ENCODE peak calls at places on chromosome 12, in four cellular contexts. One of them, this sample, is unnamed.

GRCh38 chr12:112586148-112586783 is 167.5 kb downstream of the PTPN11 start:
- DNase-seq in HepG2: no peak
- DNase-seq in K562: no peak
- DNase-seq in GM12878: no peak
- DNase-seq in this sample: no peak

GRCh38 chr12:12441051-12441807 is 84.4 kb downstream of the BORCS5 start:
- DNase-seq in HepG2: no peak
- DNase-seq in K562: no peak
- DNase-seq in GM12878: no peak
- DNase-seq in this sample: no peak

GRCh38 chr12:113396200-113396599 is 7.5 kb downstream of the SDS start:
- DNase-seq in HepG2: no peak
- DNase-seq in K562: no peak
- DNase-seq in GM12878: no peak
- DNase-seq in this sample: no peak

GRCh38 chr12:49827351-49828099 is 688 bp downstream of the NCKAP5L start:
- DNase-seq in HepG2: peak
- DNase-seq in K562: peak
- DNase-seq in GM12878: no peak
- DNase-seq in this sample: peak

GRCh38 chr12:15754233-15754632 is 35.0 kb downstream of the EPS8 start:
- DNase-seq in HepG2: no peak
- DNase-seq in K562: no peak
- DNase-seq in GM12878: no peak
- DNase-seq in this sample: no peak

GRCh38 chr12:31444801-31445200 is 118.9 kb upstream of the SINHCAF start:
- DNase-seq in HepG2: no peak
- DNase-seq in K562: no peak
- DNase-seq in GM12878: no peak
- DNase-seq in this sample: no peak

GRCh38 chr12:95006206-95006605 is 2.7 kb upstream of the NDUFA12 start:
- DNase-seq in HepG2: no peak
- DNase-seq in K562: no peak
- DNase-seq in GM12878: no peak
- DNase-seq in this sample: no peak

GRCh38 chr12:131407221-131408035 is 303.5 kb upstream of the SFSWAP start:
- DNase-seq in HepG2: no peak
- DNase-seq in K562: peak
- DNase-seq in GM12878: no peak
- DNase-seq in this sample: no peak

GRCh38 chr12:45285717-45286116 is 69.8 kb downstream of the ANO6 start:
- DNase-seq in HepG2: no peak
- DNase-seq in K562: peak
- DNase-seq in GM12878: no peak
- DNase-seq in this sample: no peak

GRCh38 chr12:45183263-45183662 is 32.6 kb upstream of the ANO6 start:
- DNase-seq in HepG2: peak
- DNase-seq in K562: no peak
- DNase-seq in GM12878: no peak
- DNase-seq in this sample: peak

GRCh38 chr12:113259499-113259953 is 38.3 kb downstream of the TPCN1 start:
- DNase-seq in HepG2: peak
- DNase-seq in K562: no peak
- DNase-seq in GM12878: no peak
- DNase-seq in this sample: no peak

GRCh38 chr12:2640281-2640680 is 154.5 kb upstream of the FKBP4 start:
- DNase-seq in HepG2: no peak
- DNase-seq in K562: no peak
- DNase-seq in GM12878: no peak
- DNase-seq in this sample: peak

GRCh38 chr12:116498471-116498870 is 60.7 kb upstream of the MAP1LC3B2 start:
- DNase-seq in HepG2: no peak
- DNase-seq in K562: no peak
- DNase-seq in GM12878: no peak
- DNase-seq in this sample: no peak

GRCh38 chr12:32437095-32437515 is 37.7 kb downstream of the FGD4 start:
- DNase-seq in HepG2: peak
- DNase-seq in K562: no peak
- DNase-seq in GM12878: no peak
- DNase-seq in this sample: peak

DNA sequence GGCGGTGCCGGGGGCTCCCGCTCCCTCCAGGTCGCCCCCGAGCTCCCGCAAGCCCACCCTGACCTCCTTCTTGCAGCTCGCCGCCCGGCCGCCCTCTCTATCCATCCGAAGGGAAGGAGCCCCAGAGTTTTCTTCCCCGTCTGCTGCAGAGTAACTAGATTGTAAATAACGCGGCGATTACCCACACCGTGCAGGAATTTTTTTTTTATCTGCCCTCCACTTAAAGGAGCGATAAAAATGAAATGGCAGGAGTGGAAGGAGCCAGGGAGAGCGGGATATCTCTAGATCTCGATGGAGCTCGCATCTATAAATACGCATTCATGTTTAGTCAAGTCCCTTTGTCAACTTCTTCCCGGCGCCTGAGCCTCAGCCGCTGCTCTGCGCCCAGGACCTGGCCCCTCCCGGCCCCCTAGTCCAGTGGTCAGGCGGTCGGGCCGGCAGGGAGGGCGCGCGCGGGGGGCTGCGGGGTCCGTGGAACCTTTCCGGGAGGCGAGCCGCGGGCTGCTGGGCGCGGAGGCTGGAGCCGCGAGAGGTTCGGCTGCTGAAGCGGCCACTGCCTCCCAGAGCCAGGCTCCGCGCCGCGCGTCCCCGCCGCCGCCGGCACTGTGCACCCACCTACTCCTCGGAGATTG is 386.0 kb downstream of the BCAT1 start:
- DNase-seq in HepG2: no peak
- DNase-seq in K562: no peak
- DNase-seq in GM12878: no peak
- DNase-seq in this sample: peak
- TF ChIP-seq CHD4 in HepG2: no peak
- TF ChIP-seq CHD4 in K562: no peak
- TF ChIP-seq CHD4 in GM12878: no peak
- TF ChIP-seq CHD4 in this sample: no peak

GRCh38 chr12:65462506-65462905 is 184.0 kb downstream of the MSRB3 start:
- DNase-seq in HepG2: no peak
- DNase-seq in K562: no peak
- DNase-seq in GM12878: no peak
- DNase-seq in this sample: no peak
- TF ChIP-seq CEBPB in HepG2: no peak
- TF ChIP-seq CEBPB in K562: no peak
- TF ChIP-seq CEBPB in GM12878: no peak
- TF ChIP-seq CEBPB in this sample: no peak

GRCh38 chr12:53252349-53252916 is 15.7 kb upstream of the ESPL1 start:
- DNase-seq in HepG2: no peak
- DNase-seq in K562: no peak
- DNase-seq in GM12878: no peak
- DNase-seq in this sample: no peak
- TF ChIP-seq POLR2AphosphoS2 in HepG2: no peak
- TF ChIP-seq POLR2AphosphoS2 in K562: no peak
- TF ChIP-seq POLR2AphosphoS2 in GM12878: no peak
- TF ChIP-seq POLR2AphosphoS2 in this sample: no peak

GRCh38 chr12:100128509-100128908 is 14.2 kb downstream of the BLTP3B start:
- DNase-seq in HepG2: peak
- DNase-seq in K562: peak
- DNase-seq in GM12878: no peak
- DNase-seq in this sample: peak
- TF ChIP-seq CHD4 in HepG2: no peak
- TF ChIP-seq CHD4 in K562: no peak
- TF ChIP-seq CHD4 in GM12878: no peak
- TF ChIP-seq CHD4 in this sample: no peak

GRCh38 chr12:69688021-69688420 is 11.1 kb downstream of the BEST3 start:
- DNase-seq in HepG2: peak
- DNase-seq in K562: no peak
- DNase-seq in GM12878: no peak
- DNase-seq in this sample: no peak

GRCh38 chr12:69687390-69687789 is 11.7 kb downstream of the BEST3 start:
- DNase-seq in HepG2: no peak
- DNase-seq in K562: no peak
- DNase-seq in GM12878: no peak
- DNase-seq in this sample: no peak

GRCh38 chr12:69684472-69684871 is 14.6 kb downstream of the BEST3 start:
- DNase-seq in HepG2: no peak
- DNase-seq in K562: no peak
- DNase-seq in GM12878: no peak
- DNase-seq in this sample: no peak

GRCh38 chr12:69686731-69687130 is 12.4 kb downstream of the BEST3 start:
- DNase-seq in HepG2: no peak
- DNase-seq in K562: no peak
- DNase-seq in GM12878: no peak
- DNase-seq in this sample: no peak

GRCh38 chr12:69685810-69686209 is 13.3 kb downstream of the BEST3 start:
- DNase-seq in HepG2: no peak
- DNase-seq in K562: no peak
- DNase-seq in GM12878: no peak
- DNase-seq in this sample: peak
- TF ChIP-seq CEBPB in HepG2: no peak
- TF ChIP-seq CEBPB in K562: no peak
- TF ChIP-seq CEBPB in GM12878: no peak
- TF ChIP-seq CEBPB in this sample: no peak